ENCODE peak calls at places on chromosomes 11 and 22, in ten cellular contexts. Q is transverse colon, U is GM06990, C is GM13976, E is HCT116, J is astrocyte of the spinal cord, F is B cell, B is heart right ventricle, V is GM20000, S is progenitor cell of endocrine pancreas. R is an unnamed sample.

GRCh38 chr11:105723269-105723668 is 113.4 kb downstream of the GRIA4 start:
- DNase-seq in V (no peak), B (no peak), S (no peak), J (no peak), U (no peak), E (no peak), Q (no peak), C (no peak), F (no peak), R (no peak)

GRCh38 chr11:377174-377865 is 8.0 kb downstream of the B4GALNT4 start:
- DNase-seq in Q (no peak), J (no peak), B (peak), E (no peak), S (no peak), C (no peak), V (no peak), U (no peak), F (no peak), R (no peak)

GRCh38 chr11:95924414-95924760 is 480 bp upstream of the MTMR2 start:
- DNase-seq in U (peak), S (no peak), J (peak), Q (no peak), B (no peak), E (no peak), C (no peak), F (no peak), V (no peak), R (no peak)

GRCh38 chr22:35695202-35695601 is 22.5 kb upstream of the APOL5 start:
- DNase-seq in V (no peak), B (no peak), F (no peak), J (no peak), Q (no peak), U (no peak), C (no peak), E (no peak), S (no peak), R (no peak)

GRCh38 chr11:130241697-130242096 is 73.0 kb downstream of the ZBTB44 start:
- DNase-seq in U (no peak), S (no peak), Q (no peak), F (no peak), C (no peak), E (no peak), B (no peak), J (no peak), V (no peak), R (no peak)

GRCh38 chr11:120893431-120894206 is 130.3 kb upstream of the TBCEL start:
- DNase-seq in S (no peak), V (peak), J (no peak), Q (no peak), F (no peak), E (no peak), U (no peak), C (no peak), B (no peak), R (peak)

GRCh38 chr11:102592634-102593581 is 32.2 kb downstream of the MMP20 start:
- DNase-seq in Q (no peak), F (no peak), V (no peak), U (no peak), C (no peak), J (no peak), E (peak), S (no peak), B (no peak), R (no peak)

GRCh38 chr11:14578551-14578956 is 58.4 kb upstream of the PSMA1 start:
- DNase-seq in F (peak), S (no peak), J (peak), C (peak), U (peak), E (no peak), V (peak), B (no peak), Q (peak), R (peak)

GRCh38 chr11:45625611-45626010 is 39.8 kb downstream of the CHST1 start:
- DNase-seq in F (no peak), B (no peak), J (no peak), Q (no peak), S (no peak), C (no peak), V (no peak), E (no peak), U (no peak), R (no peak)

GRCh38 chr11:23021287-23021863 is 161.1 kb upstream of the CCDC179 start:
- DNase-seq in C (peak), E (no peak), U (no peak), Q (peak), F (no peak), B (no peak), J (peak), S (no peak), V (peak), R (peak)

GRCh38 chr11:34519595-34520235 is 6.1 kb upstream of the ELF5 start:
- DNase-seq in S (no peak), V (no peak), F (no peak), E (no peak), B (no peak), Q (no peak), U (no peak), C (no peak), J (no peak), R (no peak)

GRCh38 chr22:27801197-27801615 is 350 bp downstream of the MN1 start:
- DNase-seq in S (peak), E (no peak), U (no peak), F (peak), V (peak), J (peak), C (peak), Q (peak), B (peak), R (no peak)

GRCh38 chr11:20156280-20156875 is 3.9 kb downstream of the DBX1 start:
- DNase-seq in S (no peak), F (no peak), U (no peak), E (no peak), C (peak), B (no peak), V (peak), Q (peak), J (no peak), R (peak)

DNA sequence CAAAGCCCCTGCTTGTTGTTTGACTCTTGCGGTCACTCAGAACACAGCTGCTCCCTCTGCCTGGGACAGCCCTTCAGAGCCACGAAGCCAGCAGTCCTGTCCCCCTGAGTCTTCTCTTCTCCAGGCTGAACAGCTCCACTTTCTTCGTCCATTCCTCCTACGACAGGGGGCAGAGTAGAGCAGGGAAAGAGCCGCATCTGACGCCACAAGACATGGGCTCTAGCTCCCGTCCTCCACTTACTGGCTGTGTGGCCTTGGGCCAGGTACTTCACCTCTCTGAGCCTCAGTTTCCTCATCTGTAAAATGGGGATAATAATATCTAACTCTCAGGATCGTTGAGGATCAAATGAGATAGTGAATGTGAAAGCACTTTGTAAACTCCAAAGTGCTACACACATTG is 29.9 kb downstream of the CHRDL2 start:
- DNase-seq in S (no peak), F (no peak), E (peak), U (no peak), V (no peak), B (no peak), J (no peak), C (no peak), Q (no peak), R (no peak)
- TF ChIP-seq CTCF in S (peak), F (no peak), E (peak), U (peak), V (no peak), B (no peak), J (peak), C (peak), Q (no peak), R (peak)

GRCh38 chr11:66570117-66570825 is 1.9 kb upstream of the CTSF start:
- DNase-seq in Q (no peak), B (no peak), F (no peak), V (no peak), J (no peak), C (no peak), E (no peak), S (no peak), U (no peak), R (no peak)

GRCh38 chr11:66568124-66568916 is at the start of gene CTSF:
- DNase-seq in Q (peak), J (peak), V (peak), S (no peak), B (peak), U (peak), E (no peak), C (peak), F (peak), R (peak)

GRCh38 chr11:66569076-66569475 is 670 bp upstream of the CTSF start:
- DNase-seq in F (peak), Q (no peak), S (no peak), V (no peak), J (no peak), B (no peak), E (no peak), U (no peak), C (no peak), R (no peak)

GRCh38 chr11:66566221-66566620 is 2.2 kb downstream of the CTSF start:
- DNase-seq in Q (no peak), V (no peak), E (no peak), B (no peak), C (no peak), U (no peak), S (no peak), J (no peak), F (no peak), R (no peak)

DNA sequence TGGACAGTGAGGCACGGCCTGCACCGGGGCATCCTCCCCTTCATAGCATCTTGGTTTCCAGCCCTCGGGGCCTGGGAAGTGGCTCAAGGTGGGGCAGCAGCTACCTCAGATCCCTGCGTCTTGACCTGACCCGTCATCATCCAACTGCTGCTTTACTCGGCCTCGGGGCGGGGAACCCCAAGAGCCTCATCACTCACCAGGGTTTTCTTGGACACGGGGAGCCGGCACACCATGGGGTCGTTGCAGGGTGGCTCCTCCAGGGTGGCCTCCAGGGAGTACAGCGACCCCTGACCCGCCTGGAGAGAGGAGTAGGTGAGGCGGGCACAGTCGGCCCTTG is 651 bp downstream of the CTSF start:
- DNase-seq in V (no peak), F (no peak), C (no peak), E (no peak), U (no peak), J (no peak), Q (no peak), B (no peak), S (no peak), R (no peak)
- TF ChIP-seq CTCF in V (no peak), F (no peak), C (no peak), E (no peak), U (no peak), J (no peak), Q (no peak), B (no peak), S (no peak), R (no peak)

GRCh38 chr11:124481365-124482323 is 36.1 kb upstream of the OR8B8 start:
- DNase-seq in S (no peak), J (peak), E (no peak), F (no peak), U (no peak), V (no peak), Q (no peak), C (peak), B (no peak), R (peak)

GRCh38 chr11:124482362-124483147 is 37.1 kb upstream of the OR8B8 start:
- DNase-seq in Q (no peak), J (peak), V (no peak), U (no peak), F (no peak), E (no peak), C (no peak), S (no peak), B (no peak), R (no peak)

GRCh38 chr11:124483422-124483821 is 37.9 kb upstream of the OR8B8 start:
- DNase-seq in F (no peak), Q (no peak), V (no peak), S (no peak), U (no peak), C (no peak), E (no peak), J (no peak), B (no peak), R (no peak)
- TF ChIP-seq CTCF in F (no peak), Q (no peak), V (no peak), S (no peak), U (no peak), C (no peak), E (peak), J (no peak), B (no peak), R (no peak)

GRCh38 chr11:77687088-77687487 is 49.5 kb upstream of the CLNS1A start:
- DNase-seq in B (no peak), E (no peak), U (no peak), Q (no peak), C (no peak), V (no peak), S (no peak), F (no peak), J (no peak), R (no peak)
- TF ChIP-seq CTCF in B (no peak), E (no peak), U (no peak), Q (no peak), C (no peak), V (no peak), S (no peak), F (no peak), J (no peak), R (no peak)

DNA sequence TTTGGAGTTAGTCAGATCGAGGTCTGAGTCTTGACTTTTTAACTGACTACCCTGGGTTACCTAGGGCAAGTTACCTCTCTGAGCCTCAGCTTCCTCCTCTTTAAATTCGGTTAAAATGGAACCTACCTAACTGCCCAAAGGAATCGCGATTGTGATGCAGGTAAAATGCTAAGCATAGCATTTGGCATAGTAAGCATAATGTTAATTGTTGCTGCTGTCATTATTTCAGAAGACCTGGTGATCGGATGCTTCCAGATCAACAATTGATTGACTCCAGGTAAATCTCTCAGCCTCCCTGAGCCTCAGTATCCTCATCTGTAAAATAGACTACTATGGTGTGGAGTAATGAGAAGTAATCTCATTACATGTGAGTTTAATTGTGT is 550 bp upstream of the SLC43A1 start:
- DNase-seq in C (no peak), J (no peak), U (no peak), V (no peak), S (no peak), E (no peak), B (no peak), F (no peak), Q (no peak), R (no peak)
- TF ChIP-seq CTCF in C (no peak), J (no peak), U (no peak), V (no peak), S (no peak), E (no peak), B (no peak), F (no peak), Q (no peak), R (no peak)